ENCODE peak calls at places on chromosomes 7 and 10, in ten cellular contexts. T, C, S, H, W, K, G, L, Z and F are unnamed samples.

GRCh38 chr7:94395141-94396041 is 696 bp downstream of the COL1A2 start:
- DNase-seq in T (peak), C (peak), S (peak), H (peak), W (peak), K (no peak), G (peak), L (peak), Z (no peak), F (peak)

GRCh38 chr7:155985518-155986427 is 173.5 kb upstream of the SHH start:
- DNase-seq in T (no peak), C (peak), S (peak), H (no peak), W (no peak), K (no peak), G (no peak), L (no peak), Z (no peak), F (no peak)

GRCh38 chr10:60511823-60512222 is 122.1 kb upstream of the ANK3 start:
- DNase-seq in T (no peak), C (no peak), S (no peak), H (no peak), W (no peak), K (no peak), G (no peak), L (no peak), Z (no peak), F (no peak)

GRCh38 chr7:112283382-112283910 is 77.0 kb downstream of the ZNF277 start:
- DNase-seq in T (no peak), C (no peak), S (no peak), H (no peak), W (no peak), K (no peak), G (no peak), L (no peak), Z (no peak), F (no peak)

GRCh38 chr10:48898426-48898825 is 41.2 kb downstream of the LRRC18 start:
- DNase-seq in T (no peak), C (no peak), S (no peak), H (no peak), W (no peak), K (no peak), G (no peak), L (no peak), Z (no peak), F (no peak)

GRCh38 chr10:96613565-96613964 is 26.8 kb upstream of the TM9SF3 start:
- DNase-seq in T (peak), C (no peak), S (no peak), H (no peak), W (no peak), K (no peak), G (no peak), L (no peak), Z (no peak), F (no peak)

GRCh38 chr10:100993986-100994708 is 5.5 kb upstream of the LZTS2 start:
- DNase-seq in T (peak), C (no peak), S (no peak), H (no peak), W (no peak), K (no peak), G (no peak), L (no peak), Z (no peak), F (no peak)

GRCh38 chr10:10293431-10293830 is 724.2 kb upstream of the CELF2 start:
- DNase-seq in T (no peak), C (no peak), S (peak), H (no peak), W (peak), K (no peak), G (no peak), L (no peak), Z (no peak), F (no peak)

GRCh38 chr7:66145404-66145843 is 30.8 kb downstream of the CRCP start:
- DNase-seq in T (peak), C (peak), S (peak), H (no peak), W (peak), K (no peak), G (peak), L (no peak), Z (no peak), F (no peak)

GRCh38 chr10:9012312-9012711 is 957.8 kb downstream of the GATA3 start:
- DNase-seq in T (peak), C (no peak), S (no peak), H (no peak), W (no peak), K (no peak), G (no peak), L (no peak), Z (no peak), F (no peak)

GRCh38 chr7:2607913-2608899 is 23.6 kb upstream of the TTYH3 start:
- DNase-seq in T (no peak), C (no peak), S (no peak), H (no peak), W (no peak), K (no peak), G (no peak), L (no peak), Z (no peak), F (no peak)

GRCh38 chr7:120738816-120739215 is 119.1 kb downstream of the TSPAN12 start:
- DNase-seq in T (no peak), C (no peak), S (no peak), H (no peak), W (no peak), K (no peak), G (no peak), L (no peak), Z (no peak), F (no peak)

GRCh38 chr7:31002256-31002655 is 38.5 kb downstream of the GHRHR start:
- DNase-seq in T (no peak), C (no peak), S (no peak), H (no peak), W (no peak), K (no peak), G (no peak), L (no peak), Z (no peak), F (no peak)

GRCh38 chr10:131450220-131450765 is 138.8 kb upstream of the TCERG1L start:
- DNase-seq in T (no peak), C (no peak), S (no peak), H (no peak), W (no peak), K (no peak), G (no peak), L (no peak), Z (no peak), F (no peak)

GRCh38 chr7:70566659-70567058 is 565.3 kb upstream of the GALNT17 start:
- DNase-seq in T (no peak), C (no peak), S (no peak), H (no peak), W (no peak), K (no peak), G (no peak), L (no peak), Z (no peak), F (peak)

GRCh38 chr7:86025807-86026206 is 617.9 kb upstream of the GRM3 start:
- DNase-seq in T (no peak), C (no peak), S (no peak), H (no peak), W (no peak), K (no peak), G (no peak), L (no peak), Z (no peak), F (no peak)

GRCh38 chr10:94010886-94011285 is 17.2 kb downstream of the PLCE1 start:
- DNase-seq in T (no peak), C (no peak), S (no peak), H (no peak), W (no peak), K (no peak), G (no peak), L (no peak), Z (no peak), F (no peak)

GRCh38 chr7:96998333-96998732 is 7.0 kb upstream of the DLX6 start:
- DNase-seq in T (no peak), C (no peak), S (no peak), H (no peak), W (no peak), K (peak), G (no peak), L (no peak), Z (no peak), F (no peak)

GRCh38 chr7:12951397-12951801 is 264.0 kb downstream of the ARL4A start:
- DNase-seq in T (peak), C (no peak), S (no peak), H (peak), W (no peak), K (no peak), G (no peak), L (no peak), Z (no peak), F (no peak)
- H3K4me3 ChIP-seq in T (no peak), C (no peak), S (no peak), H (no peak), W (no peak), K (no peak), G (no peak), L (no peak), Z (no peak), F (no peak)

DNA sequence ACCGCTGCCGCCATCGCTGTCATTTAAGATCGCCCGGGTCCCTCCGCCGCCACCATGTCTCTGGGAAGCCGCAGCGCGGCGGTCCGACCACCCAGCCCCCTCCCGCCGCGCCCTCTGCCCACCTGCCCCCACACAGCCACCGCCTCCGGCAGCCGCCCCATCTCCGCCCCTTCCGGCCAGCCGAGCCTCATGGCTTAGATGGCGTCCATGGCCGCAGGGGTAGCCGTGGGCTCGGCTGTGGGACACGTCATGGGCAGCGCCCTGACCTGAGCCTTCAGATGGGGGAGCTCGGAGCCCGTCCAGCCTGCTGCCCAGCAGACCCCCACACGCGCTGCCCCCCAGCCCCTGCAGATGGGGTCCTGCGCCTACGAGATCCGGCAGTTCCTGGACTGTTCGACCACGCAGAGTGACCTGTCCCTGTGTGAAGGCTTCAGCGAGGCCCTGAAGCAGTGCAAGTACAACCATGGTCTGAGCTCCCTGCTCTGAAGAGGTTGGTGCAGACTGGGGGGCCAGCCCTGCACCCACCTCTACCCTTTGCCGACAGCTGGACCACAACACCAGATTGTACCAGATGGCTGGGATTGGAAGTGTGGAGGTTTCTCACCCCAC is 38.0 kb upstream of the TARP start:
- DNase-seq in T (no peak), C (no peak), S (peak), H (no peak), W (no peak), K (no peak), G (peak), L (no peak), Z (no peak), F (peak)
- TF ChIP-seq POLR2A in T (no peak), C (no peak), S (no peak), H (no peak), W (no peak), K (no peak), G (no peak), L (no peak), Z (no peak), F (peak)

DNA sequence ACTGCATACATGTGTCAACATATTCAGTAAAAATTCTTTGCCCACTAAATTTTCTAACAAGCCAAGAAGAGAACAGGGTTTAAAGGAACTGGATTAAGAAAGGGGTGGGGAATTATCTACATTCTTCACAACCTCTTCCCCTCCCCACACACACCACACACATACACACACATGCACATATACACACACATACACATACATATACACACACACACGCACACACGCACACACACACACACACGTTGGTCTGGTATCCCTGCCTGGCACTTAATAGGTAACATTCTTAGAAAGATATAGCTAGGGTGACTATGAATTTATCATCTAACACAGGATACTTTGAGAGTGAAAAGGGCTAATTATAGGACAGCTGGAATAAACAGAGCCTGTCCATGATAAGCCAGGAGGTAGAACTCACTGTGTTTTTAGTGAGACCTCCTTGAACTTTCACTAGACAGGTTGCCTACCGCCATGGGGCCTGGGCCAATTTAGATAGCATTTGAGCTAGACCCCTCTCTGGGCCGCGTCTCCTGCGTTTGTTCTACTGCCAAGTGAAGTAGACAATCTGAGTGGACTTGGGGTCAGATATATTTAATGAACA is 33.1 kb upstream of the EPC1 start:
- DNase-seq in T (no peak), C (no peak), S (no peak), H (no peak), W (no peak), K (no peak), G (no peak), L (no peak), Z (no peak), F (no peak)
- H3K4me3 ChIP-seq in T (no peak), C (no peak), S (no peak), H (no peak), W (no peak), K (no peak), G (no peak), L (no peak), Z (no peak), F (peak)

GRCh38 chr7:142933624-142934023 is at the start of gene TRPV5:
- DNase-seq in T (no peak), C (no peak), S (no peak), H (no peak), W (no peak), K (no peak), G (no peak), L (no peak), Z (no peak), F (no peak)
- TF ChIP-seq POLR2A in T (no peak), C (no peak), S (no peak), H (no peak), W (no peak), K (no peak), G (no peak), L (no peak), Z (no peak), F (no peak)

DNA sequence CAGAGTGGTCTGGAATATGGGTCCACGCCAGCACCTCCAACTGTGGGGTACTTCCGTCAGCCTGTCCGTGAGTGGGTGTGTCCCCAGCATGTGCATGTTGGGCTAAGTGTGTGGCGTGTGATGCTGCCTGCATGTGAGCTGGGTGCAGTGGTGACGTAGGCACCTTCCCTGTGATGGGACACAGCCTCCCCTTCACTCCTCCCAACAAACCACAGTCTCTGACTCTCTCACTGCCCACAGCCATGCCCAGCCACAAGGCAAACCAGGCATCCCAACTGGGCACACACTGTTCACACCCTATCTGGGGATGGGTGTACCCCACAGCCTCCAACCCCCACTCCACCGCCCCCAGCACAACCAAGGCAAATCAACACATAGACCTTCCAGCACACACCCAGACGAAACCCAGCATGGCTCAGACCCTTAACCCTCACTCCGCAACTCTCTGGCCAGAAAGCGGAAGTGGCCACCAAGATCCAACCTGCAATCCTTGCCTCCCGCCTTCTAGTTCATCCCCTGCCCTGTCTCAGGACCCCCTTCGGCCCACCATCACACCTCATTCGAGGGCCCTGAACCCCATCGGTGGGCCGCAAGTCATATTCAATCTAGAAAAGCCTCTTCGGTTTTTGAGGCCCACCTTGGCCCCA is 10.4 kb downstream of the PSD start:
- DNase-seq in T (no peak), C (peak), S (peak), H (no peak), W (no peak), K (no peak), G (peak), L (no peak), Z (peak), F (no peak)
- H3K4me3 ChIP-seq in T (peak), C (peak), S (peak), H (peak), W (peak), K (peak), G (peak), L (no peak), Z (peak), F (no peak)